ENCODE peak calls at places on chromosome 14, in nine cellular contexts. S is lung, D is adrenal gland, B is pancreas, G is PC-9, N is astrocyte of the spinal cord, T is transverse colon, M is AG09309, L is NB4. K is an unnamed sample.

GRCh38 chr14:60204104-60204842 is 39.1 kb upstream of the DHRS7 start:
- DNase-seq in L (peak), T (peak), N (no peak), M (no peak), G (no peak), S (no peak), B (no peak), D (no peak), K (peak)

GRCh38 chr14:36857136-36857535 is 195.5 kb downstream of the PAX9 start:
- DNase-seq in D (no peak), S (no peak), G (no peak), L (no peak), N (no peak), T (no peak), M (no peak), B (no peak), K (no peak)

GRCh38 chr14:75794615-75795038 is 133.6 kb downstream of the TTLL5 start:
- DNase-seq in M (peak), N (peak), S (no peak), D (no peak), B (no peak), T (no peak), L (no peak), G (no peak), K (no peak)

GRCh38 chr14:50045837-50046236 is 70.5 kb downstream of the VCPKMT start:
- DNase-seq in B (no peak), G (no peak), T (no peak), M (no peak), S (no peak), L (no peak), N (no peak), D (no peak), K (no peak)

GRCh38 chr14:62168564-62169155 is 406.4 kb downstream of the SNAPC1 start:
- DNase-seq in M (no peak), T (no peak), L (no peak), D (no peak), B (no peak), G (no peak), S (no peak), N (no peak), K (no peak)

GRCh38 chr14:93994919-93995682 is 2.0 kb upstream of the CCDC197 start:
- DNase-seq in N (peak), M (peak), S (peak), T (peak), L (no peak), G (peak), B (no peak), D (peak), K (no peak)

GRCh38 chr14:103123128-103123633 is at the start of gene TNFAIP2:
- DNase-seq in G (peak), M (no peak), N (no peak), L (peak), D (peak), B (peak), T (peak), S (peak), K (no peak)

GRCh38 chr14:69985456-69985855 is 106.2 kb downstream of the SMOC1 start:
- DNase-seq in D (peak), G (no peak), L (peak), B (no peak), N (no peak), M (no peak), T (no peak), S (no peak), K (no peak)

GRCh38 chr14:104600141-104600643 is 4.4 kb downstream of the TMEM179 start:
- DNase-seq in S (no peak), D (no peak), N (no peak), G (no peak), B (no peak), L (peak), T (no peak), M (no peak), K (no peak)

GRCh38 chr14:69004731-69005431 is 25.8 kb upstream of the ACTN1 start:
- DNase-seq in B (no peak), M (no peak), T (no peak), L (no peak), S (no peak), D (no peak), N (peak), G (peak), K (no peak)

GRCh38 chr14:104894331-104895206 is 29.5 kb downstream of the CEP170B start:
- DNase-seq in N (no peak), T (no peak), M (no peak), D (peak), S (no peak), B (peak), L (no peak), G (no peak), K (peak)

GRCh38 chr14:103128631-103129300 is 5.5 kb downstream of the TNFAIP2 start:
- DNase-seq in B (peak), M (no peak), D (peak), T (no peak), N (no peak), G (peak), S (no peak), L (no peak), K (no peak)

GRCh38 chr14:71498151-71498734 is 434.0 kb upstream of the RGS6 start:
- DNase-seq in B (no peak), S (no peak), N (peak), G (no peak), T (no peak), M (peak), L (no peak), D (no peak), K (no peak)

GRCh38 chr14:104429291-104429861 is 150.2 kb upstream of the C14orf180 start:
- DNase-seq in T (no peak), S (no peak), G (no peak), N (no peak), D (no peak), B (no peak), L (no peak), M (no peak), K (no peak)

GRCh38 chr14:104777808-104778249 is 17.7 kb downstream of the AKT1 start:
- DNase-seq in N (no peak), T (no peak), G (no peak), S (no peak), M (no peak), B (no peak), D (no peak), L (no peak), K (no peak)

GRCh38 chr14:50928002-50928635 is 16.2 kb downstream of the PYGL start:
- DNase-seq in T (no peak), D (peak), N (peak), L (peak), G (no peak), S (peak), B (no peak), M (peak), K (no peak)

GRCh38 chr14:61559641-61560201 is 135.6 kb upstream of the HIF1A start:
- DNase-seq in N (no peak), L (no peak), G (no peak), S (no peak), T (no peak), B (no peak), D (no peak), M (no peak), K (no peak)

GRCh38 chr14:96091149-96091693 is 52.1 kb downstream of the C14orf132 start:
- DNase-seq in G (no peak), B (no peak), M (no peak), N (no peak), S (no peak), T (no peak), D (no peak), L (no peak), K (no peak)

GRCh38 chr14:20801726-20802125 is 918 bp downstream of the RNASE1 start:
- DNase-seq in B (peak), S (peak), N (no peak), D (no peak), L (no peak), T (peak), G (no peak), M (no peak), K (no peak)

GRCh38 chr14:65745396-65746190 is 333.1 kb downstream of the FUT8 start:
- DNase-seq in T (no peak), N (no peak), L (peak), M (peak), S (no peak), G (no peak), B (no peak), D (no peak), K (no peak)

GRCh38 chr14:70245026-70245425 is 56.3 kb upstream of the SLC8A3 start:
- DNase-seq in N (no peak), B (no peak), D (no peak), S (no peak), M (no peak), T (no peak), G (no peak), L (no peak), K (no peak)

DNA sequence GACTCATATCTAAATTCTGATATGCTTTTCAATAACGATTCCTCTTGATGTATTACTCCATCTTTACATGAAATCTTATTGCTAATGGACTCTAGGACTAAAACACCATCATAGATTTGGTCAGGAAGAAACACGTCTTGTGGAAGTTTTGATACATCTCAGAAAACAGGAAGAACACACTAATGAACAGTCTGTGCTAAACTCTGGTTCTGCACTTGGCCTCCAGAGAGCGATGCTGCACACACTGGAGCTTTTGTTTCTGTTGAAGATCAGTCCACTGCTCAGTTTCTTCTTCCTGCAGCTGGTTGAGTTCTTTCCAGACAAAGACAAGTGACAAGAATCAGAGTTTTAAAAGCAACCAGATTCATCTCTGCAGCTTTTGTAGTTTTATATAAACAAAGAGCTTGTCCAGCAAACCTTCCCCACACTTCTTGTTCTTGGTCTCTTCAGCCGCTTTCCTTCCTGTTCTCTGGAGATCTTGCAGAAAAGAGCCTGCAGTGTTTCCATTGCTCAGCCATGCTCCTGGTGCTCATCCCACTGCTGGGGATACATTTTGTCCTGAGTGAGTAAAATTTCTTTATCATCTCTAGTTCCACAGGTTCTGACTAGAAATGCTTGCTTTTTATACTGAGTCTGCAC is 229.1 kb upstream of the OR4E1 start:
- DNase-seq in L (no peak), T (no peak), N (no peak), M (no peak), D (no peak), G (no peak), B (no peak), S (no peak), K (no peak)
- H3K4me3 ChIP-seq in L (no peak), T (no peak), N (no peak), M (no peak), D (no peak), G (no peak), B (no peak), S (no peak), K (no peak)

DNA sequence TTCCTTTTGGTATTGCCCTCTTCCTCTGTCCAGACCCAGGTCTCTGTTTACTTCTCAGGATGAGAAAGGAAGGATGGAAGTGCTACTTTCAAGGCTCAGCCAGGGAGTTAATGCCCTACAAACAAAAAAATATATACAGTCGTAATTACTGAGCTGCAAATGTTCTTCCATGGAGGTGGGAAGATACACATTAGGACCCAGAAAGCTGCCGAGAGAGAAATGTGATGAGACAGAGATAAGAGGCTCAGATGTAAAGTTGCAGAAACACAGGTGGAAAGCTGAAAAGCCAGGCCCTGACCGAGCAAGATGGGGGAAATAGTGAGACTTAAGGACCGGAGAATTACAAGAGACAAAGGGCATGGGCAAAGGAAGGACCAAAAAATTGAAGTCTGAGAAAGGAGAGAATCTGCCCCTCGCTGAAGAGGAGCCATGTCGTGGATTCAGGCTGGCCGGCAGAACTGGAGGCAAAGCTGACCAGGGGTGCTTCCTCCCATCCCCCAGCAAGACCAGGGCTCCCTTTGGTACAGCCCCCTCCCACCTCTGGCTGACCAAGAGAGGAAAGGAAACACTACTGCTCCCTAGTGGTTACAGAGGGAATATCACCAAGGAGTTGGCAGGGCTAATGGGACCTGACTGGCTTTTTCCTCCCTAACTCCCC is 12.2 kb downstream of the ZFHX2 start:
- DNase-seq in T (no peak), N (peak), B (no peak), G (no peak), S (no peak), M (no peak), L (peak), D (no peak), K (no peak)
- TF ChIP-seq CTCF in T (peak), N (peak), B (peak), G (peak), S (peak), M (peak), L (peak), D (peak), K (peak)

GRCh38 chr14:23249810-23250209 is 12.1 kb downstream of the RNF212B start:
- DNase-seq in L (no peak), B (no peak), N (no peak), T (no peak), M (no peak), S (no peak), G (peak), D (no peak), K (no peak)

GRCh38 chr14:23252006-23252405 is 14.3 kb downstream of the RNF212B start:
- DNase-seq in M (no peak), S (no peak), G (no peak), B (no peak), N (no peak), T (no peak), L (no peak), D (no peak), K (no peak)

GRCh38 chr14:23248601-23249000 is 10.9 kb downstream of the RNF212B start:
- DNase-seq in D (no peak), S (no peak), M (no peak), L (no peak), B (no peak), G (no peak), N (no peak), T (no peak), K (no peak)

DNA sequence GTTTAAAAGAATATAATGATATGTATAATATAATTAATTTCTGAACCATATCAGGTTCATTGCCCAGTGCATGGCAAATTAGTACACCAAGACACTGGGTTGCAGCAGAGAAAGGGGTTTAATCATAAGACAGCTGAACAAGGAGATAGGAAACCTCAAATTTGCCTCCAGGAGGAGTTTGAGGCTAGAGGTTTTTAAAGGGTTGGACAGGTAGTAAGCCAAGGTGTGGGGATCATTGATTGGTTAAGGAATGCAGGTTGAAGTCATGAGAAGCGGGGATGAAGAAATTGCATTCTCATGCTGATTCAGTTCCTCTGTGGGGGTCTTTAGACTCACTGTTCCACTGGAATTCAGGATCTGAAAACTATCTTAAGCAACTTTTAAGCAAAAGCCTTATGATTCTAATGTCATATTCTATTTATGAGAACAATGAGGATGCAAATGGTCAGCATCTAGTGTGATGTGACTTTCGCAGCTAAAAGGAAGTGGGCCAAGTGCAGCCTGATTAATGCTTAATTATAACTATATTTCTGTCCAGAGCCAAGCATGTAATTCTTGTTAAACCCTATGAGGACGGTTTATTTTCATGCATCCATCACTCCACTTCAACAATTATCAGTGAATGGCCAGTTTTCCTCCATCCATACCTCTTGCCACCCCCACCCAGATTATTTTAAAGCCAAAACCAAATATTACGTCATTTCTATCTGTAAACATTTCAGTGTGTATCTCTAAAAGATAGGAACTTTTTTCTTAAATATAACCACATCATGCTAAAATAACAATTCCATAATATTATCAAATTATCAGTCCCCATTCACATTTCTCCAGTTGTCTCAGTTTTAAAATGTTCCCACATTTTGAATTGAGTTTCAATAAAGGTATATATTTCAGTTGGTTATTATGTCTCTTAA is 14.9 kb downstream of the RNF212B start:
- DNase-seq in N (no peak), D (no peak), T (no peak), B (no peak), S (no peak), L (no peak), M (no peak), G (peak), K (no peak)
- H3K4me3 ChIP-seq in N (no peak), D (no peak), T (no peak), B (no peak), S (no peak), L (no peak), M (no peak), G (no peak), K (no peak)

GRCh38 chr14:90726656-90727055 is 89.6 kb downstream of the TTC7B start:
- DNase-seq in M (no peak), B (no peak), L (no peak), N (peak), D (peak), G (peak), T (peak), S (peak), K (no peak)
- TF ChIP-seq CTCF in M (peak), B (no peak), L (no peak), N (peak), D (no peak), G (no peak), T (peak), S (no peak), K (no peak)

GRCh38 chr14:23578560-23579310 is at the start of gene JPH4:
- DNase-seq in M (no peak), G (no peak), L (no peak), T (no peak), D (no peak), S (no peak), N (no peak), B (no peak), K (no peak)
- H3K4me3 ChIP-seq in M (no peak), G (no peak), L (no peak), T (no peak), D (no peak), S (no peak), N (no peak), B (no peak), K (peak)

GRCh38 chr14:48250575-48250974 is 575.2 kb upstream of the MDGA2 start:
- DNase-seq in S (no peak), D (peak), B (no peak), N (no peak), L (no peak), M (no peak), T (no peak), G (no peak), K (no peak)

GRCh38 chr14:48253020-48253419 is 577.6 kb upstream of the MDGA2 start:
- DNase-seq in S (no peak), B (no peak), M (no peak), T (no peak), G (no peak), L (no peak), D (no peak), N (no peak), K (no peak)

GRCh38 chr14:48251290-48251689 is 575.9 kb upstream of the MDGA2 start:
- DNase-seq in M (no peak), G (no peak), S (no peak), L (peak), N (no peak), T (no peak), D (no peak), B (no peak), K (no peak)

GRCh38 chr14:48243900-48244299 is 568.5 kb upstream of the MDGA2 start:
- DNase-seq in N (no peak), S (no peak), T (no peak), G (no peak), M (no peak), B (no peak), D (no peak), L (no peak), K (no peak)

DNA sequence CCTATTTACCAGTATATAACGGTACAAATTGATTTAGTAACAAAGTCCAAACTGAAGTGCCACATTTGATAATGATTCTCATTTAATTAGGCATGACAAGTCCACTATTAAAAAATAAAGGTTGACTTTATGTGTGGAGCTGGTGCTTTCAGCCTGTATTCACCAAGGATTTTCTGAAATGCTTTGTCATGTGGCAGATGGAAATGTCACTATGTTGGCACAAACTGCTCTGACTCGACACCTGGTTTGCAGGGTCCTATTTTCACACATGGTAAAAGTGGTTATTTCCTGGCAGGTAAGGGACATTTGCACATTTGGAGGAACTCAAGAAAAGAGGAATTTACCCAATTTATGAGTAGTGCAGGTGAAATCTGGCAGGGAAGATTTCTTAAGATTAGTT is 572.6 kb upstream of the MDGA2 start:
- DNase-seq in T (no peak), N (no peak), M (no peak), G (no peak), B (no peak), L (no peak), D (no peak), S (no peak), K (no peak)
- TF ChIP-seq CTCF in T (no peak), N (no peak), M (no peak), G (no peak), B (no peak), L (no peak), D (no peak), S (no peak), K (no peak)

GRCh38 chr14:28629328-28630004 is 137.1 kb upstream of the FOXG1 start:
- DNase-seq in N (no peak), S (no peak), M (no peak), G (peak), T (no peak), L (no peak), D (no peak), B (no peak), K (no peak)

GRCh38 chr14:28630100-28630499 is 136.5 kb upstream of the FOXG1 start:
- DNase-seq in N (no peak), T (no peak), S (no peak), G (no peak), M (no peak), B (no peak), L (no peak), D (no peak), K (no peak)

GRCh38 chr14:28626780-28627179 is 139.8 kb upstream of the FOXG1 start:
- DNase-seq in N (no peak), G (no peak), D (no peak), M (no peak), L (no peak), B (no peak), S (no peak), T (no peak), K (no peak)
- H3K4me3 ChIP-seq in N (no peak), G (no peak), D (no peak), M (no peak), L (no peak), B (no peak), S (no peak), T (no peak), K (no peak)